ENCODE peak calls at places on chromosomes 1 and 21, in five cellular contexts. N, U, H, Q and G are unnamed samples.

GRCh38 chr1:119814288-119814687 is 3.0 kb upstream of the REG4 start:
- DNase-seq in N (no peak), U (no peak), H (no peak), Q (no peak), G (no peak)

GRCh38 chr1:248691567-248692155 is 10.9 kb downstream of the OR14I1 start:
- DNase-seq in N (no peak), U (no peak), H (no peak), Q (no peak), G (no peak)

GRCh38 chr1:46285730-46286477 is 17.5 kb downstream of the LRRC41 start:
- DNase-seq in N (no peak), U (no peak), H (peak; percentile 93), Q (no peak), G (peak; percentile 7)

GRCh38 chr21:34337741-34338140 is 26.1 kb upstream of the KCNE2 start:
- DNase-seq in N (no peak), U (no peak), H (no peak), Q (no peak), G (no peak)

GRCh38 chr1:11648039-11648438 is 6.2 kb downstream of the FBXO2 start:
- DNase-seq in N (no peak), U (no peak), H (no peak), Q (no peak), G (no peak)

GRCh38 chr1:34013958-34014737 is 150.3 kb downstream of the HMGB4 start:
- DNase-seq in N (no peak), U (no peak), H (peak; percentile 3), Q (peak; percentile 56), G (no peak)

GRCh38 chr1:151251656-151252470 is 2.7 kb upstream of the PSMD4 start:
- DNase-seq in N (peak; percentile 64), U (peak; percentile 34), H (peak; percentile 83), Q (no peak), G (peak; percentile 88)

GRCh38 chr1:8866173-8866791 is 12.2 kb downstream of the ENO1 start:
- DNase-seq in N (no peak), U (no peak), H (no peak), Q (no peak), G (no peak)

GRCh38 chr1:246483204-246483933 is 23.7 kb downstream of the SMYD3 start:
- DNase-seq in N (no peak), U (no peak), H (no peak), Q (no peak), G (no peak)

GRCh38 chr1:226466301-226466700 is 58.4 kb upstream of the PARP1 start:
- DNase-seq in N (no peak), U (no peak), H (no peak), Q (no peak), G (no peak)

GRCh38 chr1:206933333-206933945 is 11.7 kb upstream of the FCMR start:
- DNase-seq in N (peak; percentile 55), U (peak; percentile 52), H (no peak), Q (no peak), G (peak; percentile 62)

GRCh38 chr1:88455857-88456256 is 228.2 kb upstream of the PKN2 start:
- DNase-seq in N (no peak), U (no peak), H (no peak), Q (no peak), G (no peak)

GRCh38 chr1:60894121-60894520 is 188.2 kb upstream of the NFIA start:
- DNase-seq in N (no peak), U (no peak), H (no peak), Q (no peak), G (no peak)

GRCh38 chr1:181296180-181296579 is 187.1 kb upstream of the CACNA1E start:
- DNase-seq in N (no peak), U (no peak), H (no peak), Q (no peak), G (no peak)

GRCh38 chr1:216186816-216187215 is 236.4 kb downstream of the USH2A start:
- DNase-seq in N (no peak), U (no peak), H (no peak), Q (no peak), G (no peak)

GRCh38 chr1:156025873-156026272 is 5.1 kb upstream of the SSR2 start:
- DNase-seq in N (no peak), U (no peak), H (peak; percentile 17), Q (no peak), G (peak; percentile 44)

GRCh38 chr1:87883906-87884305 is 555.2 kb downstream of the LMO4 start:
- DNase-seq in N (no peak), U (no peak), H (no peak), Q (no peak), G (no peak)

GRCh38 chr1:227869851-227870305 is 54.4 kb downstream of the PRSS38 start:
- DNase-seq in N (no peak), U (no peak), H (peak; percentile 86), Q (no peak), G (no peak)

GRCh38 chr1:58460469-58460868 is 86.1 kb downstream of the OMA1 start:
- DNase-seq in N (no peak), U (no peak), H (peak; percentile 22), Q (no peak), G (no peak)

GRCh38 chr1:1353389-1354151 is 4.4 kb upstream of the DVL1 start:
- DNase-seq in N (no peak), U (no peak), H (no peak), Q (no peak), G (no peak)

GRCh38 chr1:67738401-67738800 is 53.4 kb downstream of the GADD45A start:
- DNase-seq in N (no peak), U (no peak), H (no peak), Q (no peak), G (no peak)

GRCh38 chr1:86441581-86441980 is 17.6 kb downstream of the CLCA2 start:
- DNase-seq in N (peak; percentile 41), U (no peak), H (peak; percentile 92), Q (no peak), G (peak; percentile 11)

GRCh38 chr1:37746806-37747205 is 18.1 kb downstream of the EPHA10 start:
- DNase-seq in N (no peak), U (no peak), H (no peak), Q (no peak), G (no peak)

GRCh38 chr1:173187838-173188237 is 19.3 kb downstream of the TNFSF4 start:
- DNase-seq in N (no peak), U (no peak), H (no peak), Q (no peak), G (no peak)

GRCh38 chr1:155899683-155900082 is 11.5 kb downstream of the RIT1 start:
- DNase-seq in N (no peak), U (no peak), H (no peak), Q (no peak), G (no peak)

GRCh38 chr1:164771568-164772350 is 212.8 kb downstream of the PBX1 start:
- DNase-seq in N (no peak), U (no peak), H (no peak), Q (peak; percentile 71), G (no peak)

GRCh38 chr1:1833916-1834325 is 55.7 kb upstream of the NADK start:
- DNase-seq in N (no peak), U (no peak), H (no peak), Q (no peak), G (no peak)

GRCh38 chr1:61496501-61496900 is 228.4 kb downstream of the TM2D1 start:
- DNase-seq in N (no peak), U (no peak), H (no peak), Q (no peak), G (no peak)

GRCh38 chr1:93585059-93585966 is 96.3 kb downstream of the BCAR3 start:
- DNase-seq in N (no peak), U (no peak), H (no peak), Q (no peak), G (no peak)

GRCh38 chr1:244918422-244919319 is 54.3 kb upstream of the HNRNPU start:
- DNase-seq in N (peak; percentile 73), U (peak; percentile 50), H (peak; percentile 31), Q (peak; percentile 43), G (peak; percentile 56)

GRCh38 chr1:70084314-70084915 is 121.0 kb downstream of the LRRC40 start:
- DNase-seq in N (no peak), U (no peak), H (no peak), Q (no peak), G (no peak)

GRCh38 chr21:42039470-42039901 is 29.3 kb upstream of the ZBTB21 start:
- DNase-seq in N (no peak), U (no peak), H (no peak), Q (no peak), G (no peak)

GRCh38 chr21:39313042-39313456 is 383 bp downstream of the BRWD1 start:
- DNase-seq in N (no peak), U (peak; percentile 19), H (no peak), Q (peak; percentile 55), G (no peak)

GRCh38 chr1:166676981-166677380 is 162.3 kb upstream of the POGK start:
- DNase-seq in N (no peak), U (no peak), H (no peak), Q (no peak), G (no peak)

GRCh38 chr21:29928537-29928936 is 11.3 kb downstream of the GRIK1 start:
- DNase-seq in N (no peak), U (no peak), H (no peak), Q (no peak), G (no peak)

GRCh38 chr21:42121792-42122191 is 50.7 kb downstream of the UMODL1 start:
- DNase-seq in N (no peak), U (no peak), H (no peak), Q (no peak), G (no peak)

GRCh38 chr1:145999321-146000024 is 3.1 kb upstream of the TXNIP start:
- DNase-seq in N (peak; percentile 59), U (no peak), H (peak; percentile 54), Q (no peak), G (peak; percentile 49)

GRCh38 chr1:240027059-240027462 is 64.6 kb upstream of the FMN2 start:
- DNase-seq in N (no peak), U (no peak), H (peak; percentile 32), Q (peak; percentile 57), G (no peak)

GRCh38 chr1:182237329-182237728 is 154.3 kb downstream of the GLUL start:
- DNase-seq in N (no peak), U (no peak), H (no peak), Q (no peak), G (no peak)